ENCODE peak calls at places on chromosomes 7 and 10, in six cellular contexts. P is GM23338, I is left lung, K is HepG2, Q is astrocyte, O is PC-9. F is an unnamed sample.

GRCh38 chr7:22549051-22549450 is 49.1 kb upstream of the STEAP1B start:
- DNase-seq in K (no peak), I (no peak), P (peak), O (no peak), Q (no peak), F (no peak)

GRCh38 chr7:471866-472639 is 47.6 kb downstream of the PDGFA start:
- DNase-seq in P (no peak), O (no peak), I (peak), Q (peak), K (peak), F (peak)

GRCh38 chr10:128011059-128011979 is 104.4 kb downstream of the PTPRE start:
- DNase-seq in P (peak), I (peak), O (peak), Q (no peak), K (peak), F (peak)

GRCh38 chr10:42950606-42951485 is 126.0 kb upstream of the RET start:
- DNase-seq in K (no peak), Q (no peak), P (no peak), I (peak), O (no peak), F (no peak)

GRCh38 chr7:53947670-53948226 is 594.4 kb upstream of the VSTM2A start:
- DNase-seq in Q (no peak), P (no peak), O (no peak), I (no peak), K (no peak), F (no peak)

GRCh38 chr10:77710759-77711682 is 73.4 kb upstream of the KCNMA1 start:
- DNase-seq in O (peak), Q (no peak), K (peak), I (peak), P (peak), F (peak)

GRCh38 chr10:120800528-120801323 is 50.4 kb upstream of the WDR11 start:
- DNase-seq in I (no peak), O (no peak), Q (no peak), K (no peak), P (peak), F (no peak)

GRCh38 chr10:113326160-113327111 is 226.4 kb upstream of the HABP2 start:
- DNase-seq in I (no peak), O (peak), K (peak), Q (peak), P (peak), F (peak)

GRCh38 chr7:27802977-27803376 is 63.0 kb downstream of the TAX1BP1 start:
- DNase-seq in O (no peak), Q (no peak), I (no peak), P (no peak), K (peak), F (no peak)

GRCh38 chr10:62076872-62077271 is 175.4 kb downstream of the ARID5B start:
- DNase-seq in P (no peak), Q (peak), K (peak), I (no peak), O (peak), F (no peak)

GRCh38 chr7:2820508-2820934 is 23.6 kb downstream of the GNA12 start:
- DNase-seq in Q (peak), P (no peak), O (peak), K (peak), I (no peak), F (no peak)

GRCh38 chr7:24882989-24883631 is 96.9 kb downstream of the OSBPL3 start:
- DNase-seq in K (no peak), P (no peak), Q (peak), I (no peak), O (no peak), F (peak)

GRCh38 chr7:107201795-107202450 is 33.1 kb downstream of the HBP1 start:
- DNase-seq in K (peak), Q (no peak), I (no peak), O (peak), P (peak), F (peak)

GRCh38 chr7:41955475-41956243 is 252.8 kb upstream of the INHBA start:
- DNase-seq in K (no peak), O (peak), I (peak), Q (peak), P (peak), F (peak)

GRCh38 chr7:33854951-33855350 is 50.4 kb upstream of the BMPER start:
- DNase-seq in K (no peak), Q (peak), P (no peak), I (no peak), O (no peak), F (no peak)

GRCh38 chr10:43043773-43044394 is 33.0 kb upstream of the RET start:
- DNase-seq in I (no peak), P (no peak), O (no peak), K (no peak), Q (no peak), F (peak)

GRCh38 chr10:11424456-11425287 is 186.8 kb downstream of the USP6NL start:
- DNase-seq in K (peak), I (peak), O (peak), P (peak), Q (peak), F (peak)

GRCh38 chr10:125692932-125693847 is 10.2 kb upstream of the TEX36 start:
- DNase-seq in O (peak), P (no peak), K (no peak), Q (peak), I (no peak), F (no peak)

GRCh38 chr10:127012769-127013152 is 107.5 kb downstream of the DOCK1 start:
- DNase-seq in P (peak), O (peak), K (no peak), Q (peak), I (peak), F (no peak)

GRCh38 chr10:129107525-129107924 is 359.5 kb upstream of the MGMT start:
- DNase-seq in O (no peak), P (no peak), Q (no peak), I (no peak), K (no peak), F (no peak)

GRCh38 chr10:3806603-3807002 is 21.6 kb upstream of the KLF6 start:
- DNase-seq in I (no peak), O (peak), K (peak), Q (peak), P (no peak), F (no peak)
- H3K27ac ChIP-seq in I (peak), O (peak), K (no peak), Q (peak), P (no peak), F (no peak)

DNA sequence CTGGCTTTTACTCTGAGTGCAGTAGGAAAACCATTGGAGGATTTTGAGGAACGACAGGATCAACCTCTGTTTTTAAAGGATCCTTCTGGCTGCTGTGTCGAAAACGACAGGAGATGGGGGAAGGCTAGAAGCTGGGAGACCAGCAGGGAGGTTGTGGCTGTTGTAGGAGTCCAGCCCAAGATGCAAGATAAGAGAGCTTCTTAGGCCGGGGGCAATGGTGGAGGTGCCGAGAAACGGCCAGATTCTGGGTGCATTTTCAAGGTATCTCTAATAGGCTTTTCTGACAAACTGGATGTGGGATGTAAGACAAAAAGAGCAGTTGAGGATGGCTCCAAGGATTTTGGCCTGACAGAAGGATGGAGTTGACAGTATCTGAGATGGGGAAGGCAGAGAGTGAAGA is 10.3 kb upstream of the PVRIG start:
- DNase-seq in P (no peak), O (no peak), I (no peak), Q (no peak), K (no peak), F (no peak)
- H3K4me3 ChIP-seq in P (no peak), O (no peak), I (no peak), Q (no peak), K (no peak), F (no peak)

DNA sequence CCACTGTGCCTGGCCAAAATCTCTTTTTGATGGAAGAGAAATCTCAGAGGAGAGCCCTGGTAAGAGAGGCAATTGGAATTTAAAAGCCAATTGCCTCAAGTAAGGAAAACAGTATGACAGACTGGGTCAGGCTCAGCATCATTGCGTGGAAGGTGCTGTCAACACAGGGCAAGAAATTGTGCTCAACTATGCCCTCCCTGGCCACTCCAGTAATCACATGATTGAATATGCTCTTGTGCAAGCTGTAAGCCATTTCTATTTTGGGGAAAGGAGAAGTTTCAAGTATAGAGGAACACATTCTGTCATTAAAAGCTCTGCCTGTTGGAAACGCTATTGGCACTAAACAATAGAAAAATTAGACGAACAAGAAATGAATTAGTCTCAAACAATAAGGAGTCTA is 1127.7 kb downstream of the REEP3 start:
- DNase-seq in Q (no peak), O (no peak), P (peak), K (peak), I (no peak), F (no peak)
- TF ChIP-seq CTCF in Q (no peak), O (no peak), P (peak), K (no peak), I (no peak), F (no peak)

GRCh38 chr7:39754326-39755120 is 131.2 kb downstream of the RALA start:
- DNase-seq in I (peak), K (no peak), O (no peak), P (peak), Q (peak), F (no peak)
- H3K27ac ChIP-seq in I (no peak), K (no peak), O (no peak), P (peak), Q (peak), F (no peak)

GRCh38 chr7:29808075-29808786 is 1.9 kb downstream of the WIPF3 start:
- DNase-seq in Q (peak), O (no peak), P (no peak), I (no peak), K (no peak), F (no peak)

GRCh38 chr7:29806131-29806792 is at the start of gene WIPF3:
- DNase-seq in P (peak), I (peak), O (no peak), K (no peak), Q (no peak), F (peak)

GRCh38 chr7:29805031-29805430 is 1.3 kb upstream of the WIPF3 start:
- DNase-seq in O (no peak), K (no peak), P (no peak), I (no peak), Q (no peak), F (no peak)

GRCh38 chr7:29806793-29807178 is 478 bp downstream of the WIPF3 start:
- DNase-seq in Q (no peak), K (no peak), P (peak), O (no peak), I (peak), F (no peak)

GRCh38 chr7:29807179-29807841 is 1.0 kb downstream of the WIPF3 start:
- DNase-seq in K (peak), P (peak), O (no peak), I (no peak), Q (no peak), F (no peak)
- H3K4me3 ChIP-seq in K (peak), P (peak), O (no peak), I (peak), Q (no peak), F (peak)

GRCh38 chr10:99964791-99965190 is 45.0 kb downstream of the DNMBP start:
- DNase-seq in Q (peak), O (no peak), P (no peak), K (no peak), I (no peak), F (no peak)
- TF ChIP-seq CTCF in Q (no peak), O (no peak), P (no peak), K (peak), I (no peak), F (no peak)

DNA sequence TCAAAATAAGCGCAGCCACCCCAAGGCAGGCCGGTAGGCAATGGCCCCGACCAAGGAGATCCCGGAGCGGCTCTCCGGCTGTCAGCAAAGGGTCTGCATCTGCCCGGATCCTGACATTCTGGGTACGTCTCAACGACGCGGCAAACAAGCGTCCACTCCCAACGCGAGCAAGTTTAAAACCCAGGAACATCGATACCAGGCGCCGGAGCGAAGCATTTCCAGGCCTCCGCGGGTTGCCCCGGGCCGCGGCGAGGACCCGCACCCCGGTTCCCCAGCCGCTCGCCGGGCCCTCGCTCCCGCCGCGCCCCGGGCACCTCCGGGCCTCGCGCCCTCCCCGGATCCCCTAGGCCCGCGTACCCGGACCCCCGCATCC is 456 bp downstream of the URGCP start:
- DNase-seq in I (peak), P (peak), Q (peak), O (peak), K (peak), F (peak)
- H3K27ac ChIP-seq in I (peak), P (no peak), Q (peak), O (peak), K (peak), F (peak)

F was measured in dorsolateral prefrontal cortex.